ENCODE peak calls at places on chromosome 6, in six cellular contexts. One of them, this sample, is unnamed.

GRCh38 chr6:3620389-3620788 is 131.1 kb downstream of the PXDC1 start:
- DNase-seq in HEK293T: no peak
- DNase-seq in Calu3: no peak
- DNase-seq in fibroblast of pulmonary artery: no peak
- DNase-seq in stromal cell of bone marrow: no peak
- DNase-seq in stimulated activated CD4-positive, alpha-beta T cell treated with anti-CD3 and anti-CD28 coated beads, Interleukin-2, amount 100 ng/mL, for 4 hours: no peak
- DNase-seq in this sample: no peak

GRCh38 chr6:132320007-132320406 is 81.3 kb downstream of the MOXD1 start:
- DNase-seq in HEK293T: no peak
- DNase-seq in Calu3: no peak
- DNase-seq in fibroblast of pulmonary artery: peak
- DNase-seq in stromal cell of bone marrow: peak
- DNase-seq in stimulated activated CD4-positive, alpha-beta T cell treated with anti-CD3 and anti-CD28 coated beads, Interleukin-2, amount 100 ng/mL, for 4 hours: no peak
- DNase-seq in this sample: peak

GRCh38 chr6:36962874-36963273 is 8.3 kb downstream of the PI16 start:
- DNase-seq in HEK293T: no peak
- DNase-seq in Calu3: peak
- DNase-seq in fibroblast of pulmonary artery: peak
- DNase-seq in stromal cell of bone marrow: no peak
- DNase-seq in stimulated activated CD4-positive, alpha-beta T cell treated with anti-CD3 and anti-CD28 coated beads, Interleukin-2, amount 100 ng/mL, for 4 hours: peak
- DNase-seq in this sample: no peak

GRCh38 chr6:54846243-54846856 is at the start of gene FAM83B:
- DNase-seq in HEK293T: peak
- DNase-seq in Calu3: peak
- DNase-seq in fibroblast of pulmonary artery: no peak
- DNase-seq in stromal cell of bone marrow: no peak
- DNase-seq in stimulated activated CD4-positive, alpha-beta T cell treated with anti-CD3 and anti-CD28 coated beads, Interleukin-2, amount 100 ng/mL, for 4 hours: no peak
- DNase-seq in this sample: no peak

GRCh38 chr6:31092238-31092637 is 20.1 kb downstream of the C6orf15 start:
- DNase-seq in HEK293T: no peak
- DNase-seq in Calu3: no peak
- DNase-seq in fibroblast of pulmonary artery: no peak
- DNase-seq in stromal cell of bone marrow: no peak
- DNase-seq in stimulated activated CD4-positive, alpha-beta T cell treated with anti-CD3 and anti-CD28 coated beads, Interleukin-2, amount 100 ng/mL, for 4 hours: no peak
- DNase-seq in this sample: no peak

GRCh38 chr6:169079650-169080049 is 174.0 kb downstream of the THBS2 start:
- DNase-seq in HEK293T: no peak
- DNase-seq in Calu3: no peak
- DNase-seq in fibroblast of pulmonary artery: no peak
- DNase-seq in stromal cell of bone marrow: no peak
- DNase-seq in stimulated activated CD4-positive, alpha-beta T cell treated with anti-CD3 and anti-CD28 coated beads, Interleukin-2, amount 100 ng/mL, for 4 hours: no peak
- DNase-seq in this sample: no peak

GRCh38 chr6:11225990-11226389 is 6.5 kb downstream of the NEDD9 start:
- DNase-seq in HEK293T: no peak
- DNase-seq in Calu3: no peak
- DNase-seq in fibroblast of pulmonary artery: peak
- DNase-seq in stromal cell of bone marrow: no peak
- DNase-seq in stimulated activated CD4-positive, alpha-beta T cell treated with anti-CD3 and anti-CD28 coated beads, Interleukin-2, amount 100 ng/mL, for 4 hours: no peak
- DNase-seq in this sample: no peak

GRCh38 chr6:109165392-109165964 is 70.2 kb downstream of the CEP57L1 start:
- DNase-seq in HEK293T: peak
- DNase-seq in Calu3: peak
- DNase-seq in fibroblast of pulmonary artery: peak
- DNase-seq in stromal cell of bone marrow: peak
- DNase-seq in stimulated activated CD4-positive, alpha-beta T cell treated with anti-CD3 and anti-CD28 coated beads, Interleukin-2, amount 100 ng/mL, for 4 hours: no peak
- DNase-seq in this sample: peak

GRCh38 chr6:166830185-166830890 is 126.0 kb downstream of the RNASET2 start:
- DNase-seq in HEK293T: no peak
- DNase-seq in Calu3: no peak
- DNase-seq in fibroblast of pulmonary artery: no peak
- DNase-seq in stromal cell of bone marrow: no peak
- DNase-seq in stimulated activated CD4-positive, alpha-beta T cell treated with anti-CD3 and anti-CD28 coated beads, Interleukin-2, amount 100 ng/mL, for 4 hours: no peak
- DNase-seq in this sample: no peak

GRCh38 chr6:135743476-135743875 is 108.0 kb upstream of the PDE7B start:
- DNase-seq in HEK293T: peak
- DNase-seq in Calu3: no peak
- DNase-seq in fibroblast of pulmonary artery: no peak
- DNase-seq in stromal cell of bone marrow: no peak
- DNase-seq in stimulated activated CD4-positive, alpha-beta T cell treated with anti-CD3 and anti-CD28 coated beads, Interleukin-2, amount 100 ng/mL, for 4 hours: no peak
- DNase-seq in this sample: no peak

GRCh38 chr6:38640216-38640909 is 634 bp upstream of the BTBD9 start:
- DNase-seq in HEK293T: no peak
- DNase-seq in Calu3: no peak
- DNase-seq in fibroblast of pulmonary artery: no peak
- DNase-seq in stromal cell of bone marrow: no peak
- DNase-seq in stimulated activated CD4-positive, alpha-beta T cell treated with anti-CD3 and anti-CD28 coated beads, Interleukin-2, amount 100 ng/mL, for 4 hours: no peak
- DNase-seq in this sample: no peak

GRCh38 chr6:108884211-108885059 is 36.2 kb downstream of the ARMC2 start:
- DNase-seq in HEK293T: no peak
- DNase-seq in Calu3: no peak
- DNase-seq in fibroblast of pulmonary artery: no peak
- DNase-seq in stromal cell of bone marrow: no peak
- DNase-seq in stimulated activated CD4-positive, alpha-beta T cell treated with anti-CD3 and anti-CD28 coated beads, Interleukin-2, amount 100 ng/mL, for 4 hours: no peak
- DNase-seq in this sample: no peak

GRCh38 chr6:160400426-160400825 is 52.2 kb downstream of the SLC22A3 start:
- DNase-seq in HEK293T: no peak
- DNase-seq in Calu3: no peak
- DNase-seq in fibroblast of pulmonary artery: peak
- DNase-seq in stromal cell of bone marrow: no peak
- DNase-seq in stimulated activated CD4-positive, alpha-beta T cell treated with anti-CD3 and anti-CD28 coated beads, Interleukin-2, amount 100 ng/mL, for 4 hours: no peak
- DNase-seq in this sample: no peak

GRCh38 chr6:25868784-25869183 is 5.3 kb downstream of the SLC17A3 start:
- DNase-seq in HEK293T: no peak
- DNase-seq in Calu3: no peak
- DNase-seq in fibroblast of pulmonary artery: no peak
- DNase-seq in stromal cell of bone marrow: no peak
- DNase-seq in stimulated activated CD4-positive, alpha-beta T cell treated with anti-CD3 and anti-CD28 coated beads, Interleukin-2, amount 100 ng/mL, for 4 hours: no peak
- DNase-seq in this sample: no peak

GRCh38 chr6:310671-311070 is 18.4 kb downstream of the DUSP22 start:
- DNase-seq in HEK293T: no peak
- DNase-seq in Calu3: no peak
- DNase-seq in fibroblast of pulmonary artery: no peak
- DNase-seq in stromal cell of bone marrow: no peak
- DNase-seq in stimulated activated CD4-positive, alpha-beta T cell treated with anti-CD3 and anti-CD28 coated beads, Interleukin-2, amount 100 ng/mL, for 4 hours: no peak
- DNase-seq in this sample: no peak

GRCh38 chr6:41063884-41064285 is 8.3 kb downstream of the OARD1 start:
- DNase-seq in HEK293T: no peak
- DNase-seq in Calu3: no peak
- DNase-seq in fibroblast of pulmonary artery: no peak
- DNase-seq in stromal cell of bone marrow: no peak
- DNase-seq in stimulated activated CD4-positive, alpha-beta T cell treated with anti-CD3 and anti-CD28 coated beads, Interleukin-2, amount 100 ng/mL, for 4 hours: no peak
- DNase-seq in this sample: no peak

GRCh38 chr6:112321882-112322508 is 25.1 kb upstream of the RFPL4B start:
- DNase-seq in HEK293T: no peak
- DNase-seq in Calu3: no peak
- DNase-seq in fibroblast of pulmonary artery: peak
- DNase-seq in stromal cell of bone marrow: no peak
- DNase-seq in stimulated activated CD4-positive, alpha-beta T cell treated with anti-CD3 and anti-CD28 coated beads, Interleukin-2, amount 100 ng/mL, for 4 hours: no peak
- DNase-seq in this sample: no peak

GRCh38 chr6:42124223-42124836 is 18.1 kb downstream of the C6orf132 start:
- DNase-seq in HEK293T: no peak
- DNase-seq in Calu3: no peak
- DNase-seq in fibroblast of pulmonary artery: no peak
- DNase-seq in stromal cell of bone marrow: no peak
- DNase-seq in stimulated activated CD4-positive, alpha-beta T cell treated with anti-CD3 and anti-CD28 coated beads, Interleukin-2, amount 100 ng/mL, for 4 hours: no peak
- DNase-seq in this sample: no peak

GRCh38 chr6:128500017-128500416 is 20.4 kb downstream of the PTPRK start:
- DNase-seq in HEK293T: no peak
- DNase-seq in Calu3: no peak
- DNase-seq in fibroblast of pulmonary artery: no peak
- DNase-seq in stromal cell of bone marrow: no peak
- DNase-seq in stimulated activated CD4-positive, alpha-beta T cell treated with anti-CD3 and anti-CD28 coated beads, Interleukin-2, amount 100 ng/mL, for 4 hours: no peak
- DNase-seq in this sample: no peak

GRCh38 chr6:151387581-151387980 is 3.8 kb downstream of the ZBTB2 start:
- DNase-seq in HEK293T: no peak
- DNase-seq in Calu3: no peak
- DNase-seq in fibroblast of pulmonary artery: peak
- DNase-seq in stromal cell of bone marrow: no peak
- DNase-seq in stimulated activated CD4-positive, alpha-beta T cell treated with anti-CD3 and anti-CD28 coated beads, Interleukin-2, amount 100 ng/mL, for 4 hours: no peak
- DNase-seq in this sample: no peak

GRCh38 chr6:7723041-7723447 is 2.9 kb upstream of the BMP6 start:
- DNase-seq in HEK293T: peak
- DNase-seq in Calu3: peak
- DNase-seq in fibroblast of pulmonary artery: peak
- DNase-seq in stromal cell of bone marrow: peak
- DNase-seq in stimulated activated CD4-positive, alpha-beta T cell treated with anti-CD3 and anti-CD28 coated beads, Interleukin-2, amount 100 ng/mL, for 4 hours: peak
- DNase-seq in this sample: peak

GRCh38 chr6:7247828-7248227 is 65.2 kb downstream of the SSR1 start:
- DNase-seq in HEK293T: no peak
- DNase-seq in Calu3: no peak
- DNase-seq in fibroblast of pulmonary artery: no peak
- DNase-seq in stromal cell of bone marrow: no peak
- DNase-seq in stimulated activated CD4-positive, alpha-beta T cell treated with anti-CD3 and anti-CD28 coated beads, Interleukin-2, amount 100 ng/mL, for 4 hours: no peak
- DNase-seq in this sample: no peak

GRCh38 chr6:10558575-10558974 is 37.4 kb downstream of the GCNT2 start:
- DNase-seq in HEK293T: no peak
- DNase-seq in Calu3: no peak
- DNase-seq in fibroblast of pulmonary artery: no peak
- DNase-seq in stromal cell of bone marrow: no peak
- DNase-seq in stimulated activated CD4-positive, alpha-beta T cell treated with anti-CD3 and anti-CD28 coated beads, Interleukin-2, amount 100 ng/mL, for 4 hours: no peak
- DNase-seq in this sample: no peak

GRCh38 chr6:108876929-108877775 is 28.9 kb downstream of the ARMC2 start:
- DNase-seq in HEK293T: no peak
- DNase-seq in Calu3: no peak
- DNase-seq in fibroblast of pulmonary artery: peak
- DNase-seq in stromal cell of bone marrow: peak
- DNase-seq in stimulated activated CD4-positive, alpha-beta T cell treated with anti-CD3 and anti-CD28 coated beads, Interleukin-2, amount 100 ng/mL, for 4 hours: no peak
- DNase-seq in this sample: no peak

GRCh38 chr6:32109114-32109764 is at the start of gene TNXB:
- DNase-seq in HEK293T: no peak
- DNase-seq in Calu3: no peak
- DNase-seq in fibroblast of pulmonary artery: no peak
- DNase-seq in stromal cell of bone marrow: no peak
- DNase-seq in stimulated activated CD4-positive, alpha-beta T cell treated with anti-CD3 and anti-CD28 coated beads, Interleukin-2, amount 100 ng/mL, for 4 hours: no peak
- DNase-seq in this sample: no peak

GRCh38 chr6:7135755-7136154 is 28.0 kb downstream of the RREB1 start:
- DNase-seq in HEK293T: no peak
- DNase-seq in Calu3: no peak
- DNase-seq in fibroblast of pulmonary artery: no peak
- DNase-seq in stromal cell of bone marrow: no peak
- DNase-seq in stimulated activated CD4-positive, alpha-beta T cell treated with anti-CD3 and anti-CD28 coated beads, Interleukin-2, amount 100 ng/mL, for 4 hours: no peak
- DNase-seq in this sample: no peak

GRCh38 chr6:14881399-14881798 is 364.5 kb upstream of the JARID2 start:
- DNase-seq in HEK293T: no peak
- DNase-seq in Calu3: peak
- DNase-seq in fibroblast of pulmonary artery: peak
- DNase-seq in stromal cell of bone marrow: peak
- DNase-seq in stimulated activated CD4-positive, alpha-beta T cell treated with anti-CD3 and anti-CD28 coated beads, Interleukin-2, amount 100 ng/mL, for 4 hours: no peak
- DNase-seq in this sample: peak

GRCh38 chr6:73134588-73134987 is 90.7 kb downstream of the KHDC1L start:
- DNase-seq in HEK293T: peak
- DNase-seq in Calu3: peak
- DNase-seq in fibroblast of pulmonary artery: peak
- DNase-seq in stromal cell of bone marrow: peak
- DNase-seq in stimulated activated CD4-positive, alpha-beta T cell treated with anti-CD3 and anti-CD28 coated beads, Interleukin-2, amount 100 ng/mL, for 4 hours: no peak
- DNase-seq in this sample: peak

GRCh38 chr6:158660331-158660730 is 10.5 kb downstream of the SYTL3 start:
- DNase-seq in HEK293T: peak
- DNase-seq in Calu3: peak
- DNase-seq in fibroblast of pulmonary artery: no peak
- DNase-seq in stromal cell of bone marrow: no peak
- DNase-seq in stimulated activated CD4-positive, alpha-beta T cell treated with anti-CD3 and anti-CD28 coated beads, Interleukin-2, amount 100 ng/mL, for 4 hours: peak
- DNase-seq in this sample: no peak

GRCh38 chr6:111938710-111939109 is 65.5 kb upstream of the FYN start:
- DNase-seq in HEK293T: no peak
- DNase-seq in Calu3: no peak
- DNase-seq in fibroblast of pulmonary artery: peak
- DNase-seq in stromal cell of bone marrow: peak
- DNase-seq in stimulated activated CD4-positive, alpha-beta T cell treated with anti-CD3 and anti-CD28 coated beads, Interleukin-2, amount 100 ng/mL, for 4 hours: no peak
- DNase-seq in this sample: no peak

GRCh38 chr6:41734666-41735426 is 562 bp downstream of the TFEB start:
- DNase-seq in HEK293T: peak
- DNase-seq in Calu3: peak
- DNase-seq in fibroblast of pulmonary artery: peak
- DNase-seq in stromal cell of bone marrow: peak
- DNase-seq in stimulated activated CD4-positive, alpha-beta T cell treated with anti-CD3 and anti-CD28 coated beads, Interleukin-2, amount 100 ng/mL, for 4 hours: peak
- DNase-seq in this sample: peak

GRCh38 chr6:20367716-20368485 is 33.8 kb upstream of the E2F3 start:
- DNase-seq in HEK293T: no peak
- DNase-seq in Calu3: no peak
- DNase-seq in fibroblast of pulmonary artery: no peak
- DNase-seq in stromal cell of bone marrow: no peak
- DNase-seq in stimulated activated CD4-positive, alpha-beta T cell treated with anti-CD3 and anti-CD28 coated beads, Interleukin-2, amount 100 ng/mL, for 4 hours: peak
- DNase-seq in this sample: no peak

GRCh38 chr6:26230336-26230735 is 134.7 kb upstream of the BTN3A2 start:
- DNase-seq in HEK293T: no peak
- DNase-seq in Calu3: no peak
- DNase-seq in fibroblast of pulmonary artery: no peak
- DNase-seq in stromal cell of bone marrow: no peak
- DNase-seq in stimulated activated CD4-positive, alpha-beta T cell treated with anti-CD3 and anti-CD28 coated beads, Interleukin-2, amount 100 ng/mL, for 4 hours: no peak
- DNase-seq in this sample: no peak

GRCh38 chr6:31621991-31622390 is 1.5 kb downstream of the PRRC2A start:
- DNase-seq in HEK293T: no peak
- DNase-seq in Calu3: no peak
- DNase-seq in fibroblast of pulmonary artery: no peak
- DNase-seq in stromal cell of bone marrow: no peak
- DNase-seq in stimulated activated CD4-positive, alpha-beta T cell treated with anti-CD3 and anti-CD28 coated beads, Interleukin-2, amount 100 ng/mL, for 4 hours: no peak
- DNase-seq in this sample: no peak